ENCODE peak calls at places on chromosomes 13 and 19, in seven cellular contexts. K, P, X, W, O, C and R are unnamed samples.

GRCh38 chr13:44422755-44423643 is 49.4 kb downstream of the SERP2 start:
- DNase-seq in K (no peak), C (peak), P (no peak), O (no peak), X (no peak), W (no peak), R (peak)

GRCh38 chr13:112254900-112255299 is 121.3 kb upstream of the SPACA7 start:
- DNase-seq in K (no peak), C (no peak), O (no peak), X (no peak), W (no peak), P (no peak), R (no peak)

GRCh38 chr13:31914843-31915242 is 116.7 kb upstream of the FRY start:
- DNase-seq in O (no peak), X (no peak), C (no peak), K (no peak), P (no peak), W (no peak), R (no peak)

GRCh38 chr19:38319421-38320258 is at the start of gene KCNK6:
- DNase-seq in P (peak), K (no peak), W (no peak), C (peak), X (peak), O (no peak), R (peak)

GRCh38 chr13:31444266-31444862 is 244.6 kb downstream of the B3GLCT start:
- DNase-seq in P (no peak), O (no peak), C (no peak), X (no peak), K (no peak), W (no peak), R (no peak)

GRCh38 chr19:1944916-1945561 is 4.1 kb downstream of the CSNK1G2 start:
- DNase-seq in W (no peak), C (no peak), K (no peak), X (no peak), O (no peak), P (no peak), R (no peak)

GRCh38 chr13:113972451-113973217 is 1.2 kb downstream of the C13orf46 start:
- DNase-seq in C (no peak), X (no peak), O (no peak), W (no peak), K (no peak), P (no peak), R (no peak)

GRCh38 chr19:53019684-53020083 is 6.0 kb downstream of the ERVV-1 start:
- DNase-seq in K (peak), W (no peak), P (peak), X (no peak), C (peak), O (no peak), R (peak)